ENCODE peak calls at places on chromosomes 13 and 19, in ten cellular contexts. One of them, this sample, is unnamed.

GRCh38 chr13:97577026-97577425 is 143.1 kb downstream of the RAP2A start:
- DNase-seq in cardiac muscle cell: no peak
- DNase-seq in COR-L47: no peak
- DNase-seq in stimulated activated CD4-positive, alpha-beta T cell treated with anti-CD3 and anti-CD28 coated beads, Interleukin-4, amount 100 ng/mL, for 1 hour: no peak
- DNase-seq in thoracic aorta: no peak
- DNase-seq in frontal cortex: no peak
- DNase-seq in omental fat pad: no peak
- DNase-seq in kidney tubule cell: no peak
- DNase-seq in activated naive CD8-positive, alpha-beta T cell treated with anti-CD3 and anti-CD28 coated beads for 36 hours: no peak
- DNase-seq in left ventricle myocardium inferior: no peak
- DNase-seq in this sample: no peak

GRCh38 chr19:35353635-35354034 is 4.6 kb upstream of the FFAR3 start:
- DNase-seq in cardiac muscle cell: no peak
- DNase-seq in COR-L47: no peak
- DNase-seq in stimulated activated CD4-positive, alpha-beta T cell treated with anti-CD3 and anti-CD28 coated beads, Interleukin-4, amount 100 ng/mL, for 1 hour: no peak
- DNase-seq in thoracic aorta: no peak
- DNase-seq in frontal cortex: no peak
- DNase-seq in omental fat pad: no peak
- DNase-seq in kidney tubule cell: no peak
- DNase-seq in activated naive CD8-positive, alpha-beta T cell treated with anti-CD3 and anti-CD28 coated beads for 36 hours: no peak
- DNase-seq in left ventricle myocardium inferior: no peak
- DNase-seq in this sample: peak; percentile 6

GRCh38 chr19:40674291-40674690 is 16.2 kb downstream of the NUMBL start:
- DNase-seq in cardiac muscle cell: no peak
- DNase-seq in COR-L47: no peak
- DNase-seq in stimulated activated CD4-positive, alpha-beta T cell treated with anti-CD3 and anti-CD28 coated beads, Interleukin-4, amount 100 ng/mL, for 1 hour: no peak
- DNase-seq in thoracic aorta: no peak
- DNase-seq in frontal cortex: no peak
- DNase-seq in omental fat pad: no peak
- DNase-seq in kidney tubule cell: no peak
- DNase-seq in activated naive CD8-positive, alpha-beta T cell treated with anti-CD3 and anti-CD28 coated beads for 36 hours: no peak
- DNase-seq in left ventricle myocardium inferior: no peak
- DNase-seq in this sample: no peak

GRCh38 chr13:45231722-45232121 is 30.9 kb upstream of the KCTD4 start:
- DNase-seq in cardiac muscle cell: no peak
- DNase-seq in COR-L47: peak; percentile 4
- DNase-seq in stimulated activated CD4-positive, alpha-beta T cell treated with anti-CD3 and anti-CD28 coated beads, Interleukin-4, amount 100 ng/mL, for 1 hour: no peak
- DNase-seq in thoracic aorta: no peak
- DNase-seq in frontal cortex: no peak
- DNase-seq in omental fat pad: no peak
- DNase-seq in kidney tubule cell: peak; percentile 64
- DNase-seq in activated naive CD8-positive, alpha-beta T cell treated with anti-CD3 and anti-CD28 coated beads for 36 hours: no peak
- DNase-seq in left ventricle myocardium inferior: no peak
- DNase-seq in this sample: no peak

GRCh38 chr13:80116107-80116506 is 224.8 kb downstream of the SPRY2 start:
- DNase-seq in cardiac muscle cell: no peak
- DNase-seq in COR-L47: no peak
- DNase-seq in stimulated activated CD4-positive, alpha-beta T cell treated with anti-CD3 and anti-CD28 coated beads, Interleukin-4, amount 100 ng/mL, for 1 hour: no peak
- DNase-seq in thoracic aorta: no peak
- DNase-seq in frontal cortex: no peak
- DNase-seq in omental fat pad: no peak
- DNase-seq in kidney tubule cell: peak; percentile 6
- DNase-seq in activated naive CD8-positive, alpha-beta T cell treated with anti-CD3 and anti-CD28 coated beads for 36 hours: no peak
- DNase-seq in left ventricle myocardium inferior: no peak
- DNase-seq in this sample: no peak

GRCh38 chr13:51922771-51923480 is 61.2 kb downstream of the CCDC70 start:
- DNase-seq in cardiac muscle cell: no peak
- DNase-seq in COR-L47: no peak
- DNase-seq in stimulated activated CD4-positive, alpha-beta T cell treated with anti-CD3 and anti-CD28 coated beads, Interleukin-4, amount 100 ng/mL, for 1 hour: no peak
- DNase-seq in thoracic aorta: no peak
- DNase-seq in frontal cortex: no peak
- DNase-seq in omental fat pad: no peak
- DNase-seq in kidney tubule cell: no peak
- DNase-seq in activated naive CD8-positive, alpha-beta T cell treated with anti-CD3 and anti-CD28 coated beads for 36 hours: no peak
- DNase-seq in left ventricle myocardium inferior: no peak
- DNase-seq in this sample: no peak

GRCh38 chr19:35483089-35483488 is 7.2 kb downstream of the KRTDAP start:
- DNase-seq in cardiac muscle cell: no peak
- DNase-seq in COR-L47: no peak
- DNase-seq in stimulated activated CD4-positive, alpha-beta T cell treated with anti-CD3 and anti-CD28 coated beads, Interleukin-4, amount 100 ng/mL, for 1 hour: no peak
- DNase-seq in thoracic aorta: no peak
- DNase-seq in frontal cortex: no peak
- DNase-seq in omental fat pad: no peak
- DNase-seq in kidney tubule cell: no peak
- DNase-seq in activated naive CD8-positive, alpha-beta T cell treated with anti-CD3 and anti-CD28 coated beads for 36 hours: no peak
- DNase-seq in left ventricle myocardium inferior: no peak
- DNase-seq in this sample: no peak

GRCh38 chr19:13459351-13459750 is 46.9 kb downstream of the CACNA1A start:
- DNase-seq in cardiac muscle cell: no peak
- DNase-seq in COR-L47: no peak
- DNase-seq in stimulated activated CD4-positive, alpha-beta T cell treated with anti-CD3 and anti-CD28 coated beads, Interleukin-4, amount 100 ng/mL, for 1 hour: no peak
- DNase-seq in thoracic aorta: no peak
- DNase-seq in frontal cortex: peak; percentile 39
- DNase-seq in omental fat pad: no peak
- DNase-seq in kidney tubule cell: no peak
- DNase-seq in activated naive CD8-positive, alpha-beta T cell treated with anti-CD3 and anti-CD28 coated beads for 36 hours: no peak
- DNase-seq in left ventricle myocardium inferior: no peak
- DNase-seq in this sample: no peak

GRCh38 chr19:40620161-40620485 is 19.0 kb downstream of the LTBP4 start:
- DNase-seq in cardiac muscle cell: no peak
- DNase-seq in COR-L47: no peak
- DNase-seq in stimulated activated CD4-positive, alpha-beta T cell treated with anti-CD3 and anti-CD28 coated beads, Interleukin-4, amount 100 ng/mL, for 1 hour: no peak
- DNase-seq in thoracic aorta: no peak
- DNase-seq in frontal cortex: no peak
- DNase-seq in omental fat pad: no peak
- DNase-seq in kidney tubule cell: no peak
- DNase-seq in activated naive CD8-positive, alpha-beta T cell treated with anti-CD3 and anti-CD28 coated beads for 36 hours: no peak
- DNase-seq in left ventricle myocardium inferior: no peak
- DNase-seq in this sample: no peak

GRCh38 chr19:13502231-13502630 is 4.0 kb downstream of the CACNA1A start:
- DNase-seq in cardiac muscle cell: no peak
- DNase-seq in COR-L47: no peak
- DNase-seq in stimulated activated CD4-positive, alpha-beta T cell treated with anti-CD3 and anti-CD28 coated beads, Interleukin-4, amount 100 ng/mL, for 1 hour: no peak
- DNase-seq in thoracic aorta: no peak
- DNase-seq in frontal cortex: no peak
- DNase-seq in omental fat pad: no peak
- DNase-seq in kidney tubule cell: no peak
- DNase-seq in activated naive CD8-positive, alpha-beta T cell treated with anti-CD3 and anti-CD28 coated beads for 36 hours: no peak
- DNase-seq in left ventricle myocardium inferior: no peak
- DNase-seq in this sample: no peak

GRCh38 chr13:40787062-40787461 is 2.3 kb upstream of the SLC25A15 start:
- DNase-seq in cardiac muscle cell: no peak
- DNase-seq in COR-L47: no peak
- DNase-seq in stimulated activated CD4-positive, alpha-beta T cell treated with anti-CD3 and anti-CD28 coated beads, Interleukin-4, amount 100 ng/mL, for 1 hour: no peak
- DNase-seq in thoracic aorta: no peak
- DNase-seq in frontal cortex: no peak
- DNase-seq in omental fat pad: no peak
- DNase-seq in kidney tubule cell: no peak
- DNase-seq in activated naive CD8-positive, alpha-beta T cell treated with anti-CD3 and anti-CD28 coated beads for 36 hours: no peak
- DNase-seq in left ventricle myocardium inferior: no peak
- DNase-seq in this sample: no peak

GRCh38 chr19:45117666-45118065 is 24.7 kb downstream of the PPP1R37 start:
- DNase-seq in cardiac muscle cell: no peak
- DNase-seq in COR-L47: no peak
- DNase-seq in stimulated activated CD4-positive, alpha-beta T cell treated with anti-CD3 and anti-CD28 coated beads, Interleukin-4, amount 100 ng/mL, for 1 hour: no peak
- DNase-seq in thoracic aorta: no peak
- DNase-seq in frontal cortex: no peak
- DNase-seq in omental fat pad: no peak
- DNase-seq in kidney tubule cell: no peak
- DNase-seq in activated naive CD8-positive, alpha-beta T cell treated with anti-CD3 and anti-CD28 coated beads for 36 hours: no peak
- DNase-seq in left ventricle myocardium inferior: no peak
- DNase-seq in this sample: no peak

GRCh38 chr19:52336117-52336811 is at the start of gene ZNF610:
- DNase-seq in cardiac muscle cell: peak; percentile 90
- DNase-seq in COR-L47: peak; percentile 79
- DNase-seq in stimulated activated CD4-positive, alpha-beta T cell treated with anti-CD3 and anti-CD28 coated beads, Interleukin-4, amount 100 ng/mL, for 1 hour: peak; percentile 89
- DNase-seq in thoracic aorta: peak; percentile 54
- DNase-seq in frontal cortex: peak; percentile 85
- DNase-seq in omental fat pad: peak; percentile 66
- DNase-seq in kidney tubule cell: peak; percentile 85
- DNase-seq in activated naive CD8-positive, alpha-beta T cell treated with anti-CD3 and anti-CD28 coated beads for 36 hours: peak; percentile 91
- DNase-seq in left ventricle myocardium inferior: peak; percentile 92
- DNase-seq in this sample: peak; percentile 77

GRCh38 chr19:34351382-34351802 is 13.6 kb upstream of the GPI start:
- DNase-seq in cardiac muscle cell: no peak
- DNase-seq in COR-L47: peak; percentile 77
- DNase-seq in stimulated activated CD4-positive, alpha-beta T cell treated with anti-CD3 and anti-CD28 coated beads, Interleukin-4, amount 100 ng/mL, for 1 hour: no peak
- DNase-seq in thoracic aorta: no peak
- DNase-seq in frontal cortex: no peak
- DNase-seq in omental fat pad: no peak
- DNase-seq in kidney tubule cell: peak; percentile 94
- DNase-seq in activated naive CD8-positive, alpha-beta T cell treated with anti-CD3 and anti-CD28 coated beads for 36 hours: no peak
- DNase-seq in left ventricle myocardium inferior: no peak
- DNase-seq in this sample: no peak

This sample was measured in right lobe of liver.